ENCODE peak calls at places on chromosomes 11 and 22, in ten cellular contexts. One of them, this sample, is unnamed.

GRCh38 chr11:48075637-48076036 is 95.3 kb downstream of the PTPRJ start:
- DNase-seq in activated CD4-positive, CD25-positive, alpha-beta regulatory T cell: no peak
- DNase-seq in LoVo: no peak
- DNase-seq in left colon: no peak
- DNase-seq in activated T-cell treated with anti-CD3 and anti-CD28 coated beads for 1 hour: no peak
- DNase-seq in stimulated activated CD4-positive, alpha-beta T cell treated with anti-CD3 and anti-CD28 coated beads, TNF-alpha, amount 100 ng/mL, for 1 hour: no peak
- DNase-seq in MM.1S: no peak
- DNase-seq in fibroblast of mammary gland: no peak
- DNase-seq in neural crest cell: no peak
- DNase-seq in fibroblast of pulmonary artery: no peak
- DNase-seq in this sample: no peak

GRCh38 chr11:100445231-100445735 is 241.8 kb upstream of the ARHGAP42 start:
- DNase-seq in stimulated activated CD4-positive, alpha-beta T cell treated with anti-CD3 and anti-CD28 coated beads, TNF-alpha, amount 100 ng/mL, for 1 hour: no peak
- DNase-seq in fibroblast of mammary gland: peak
- DNase-seq in activated T-cell treated with anti-CD3 and anti-CD28 coated beads for 1 hour: no peak
- DNase-seq in MM.1S: no peak
- DNase-seq in neural crest cell: no peak
- DNase-seq in left colon: no peak
- DNase-seq in activated CD4-positive, CD25-positive, alpha-beta regulatory T cell: no peak
- DNase-seq in LoVo: no peak
- DNase-seq in fibroblast of pulmonary artery: peak
- DNase-seq in this sample: no peak

GRCh38 chr11:133833101-133833898 is 12.0 kb downstream of the SPATA19 start:
- DNase-seq in activated T-cell treated with anti-CD3 and anti-CD28 coated beads for 1 hour: no peak
- DNase-seq in stimulated activated CD4-positive, alpha-beta T cell treated with anti-CD3 and anti-CD28 coated beads, TNF-alpha, amount 100 ng/mL, for 1 hour: no peak
- DNase-seq in neural crest cell: no peak
- DNase-seq in activated CD4-positive, CD25-positive, alpha-beta regulatory T cell: no peak
- DNase-seq in fibroblast of mammary gland: no peak
- DNase-seq in fibroblast of pulmonary artery: no peak
- DNase-seq in MM.1S: no peak
- DNase-seq in LoVo: no peak
- DNase-seq in left colon: no peak
- DNase-seq in this sample: no peak

GRCh38 chr11:100769165-100769564 is 82.1 kb downstream of the ARHGAP42 start:
- DNase-seq in fibroblast of pulmonary artery: no peak
- DNase-seq in activated T-cell treated with anti-CD3 and anti-CD28 coated beads for 1 hour: no peak
- DNase-seq in activated CD4-positive, CD25-positive, alpha-beta regulatory T cell: no peak
- DNase-seq in stimulated activated CD4-positive, alpha-beta T cell treated with anti-CD3 and anti-CD28 coated beads, TNF-alpha, amount 100 ng/mL, for 1 hour: no peak
- DNase-seq in neural crest cell: no peak
- DNase-seq in MM.1S: no peak
- DNase-seq in fibroblast of mammary gland: no peak
- DNase-seq in left colon: no peak
- DNase-seq in LoVo: no peak
- DNase-seq in this sample: no peak

GRCh38 chr11:93490996-93491618 is 52.1 kb downstream of the SMCO4 start:
- DNase-seq in LoVo: no peak
- DNase-seq in left colon: no peak
- DNase-seq in activated T-cell treated with anti-CD3 and anti-CD28 coated beads for 1 hour: no peak
- DNase-seq in MM.1S: no peak
- DNase-seq in fibroblast of pulmonary artery: no peak
- DNase-seq in fibroblast of mammary gland: no peak
- DNase-seq in stimulated activated CD4-positive, alpha-beta T cell treated with anti-CD3 and anti-CD28 coated beads, TNF-alpha, amount 100 ng/mL, for 1 hour: no peak
- DNase-seq in activated CD4-positive, CD25-positive, alpha-beta regulatory T cell: no peak
- DNase-seq in neural crest cell: no peak
- DNase-seq in this sample: no peak

GRCh38 chr11:33553486-33553885 is 147.1 kb downstream of the C11orf91 start:
- DNase-seq in left colon: no peak
- DNase-seq in LoVo: no peak
- DNase-seq in activated T-cell treated with anti-CD3 and anti-CD28 coated beads for 1 hour: no peak
- DNase-seq in MM.1S: no peak
- DNase-seq in fibroblast of pulmonary artery: peak
- DNase-seq in stimulated activated CD4-positive, alpha-beta T cell treated with anti-CD3 and anti-CD28 coated beads, TNF-alpha, amount 100 ng/mL, for 1 hour: no peak
- DNase-seq in fibroblast of mammary gland: peak
- DNase-seq in neural crest cell: no peak
- DNase-seq in activated CD4-positive, CD25-positive, alpha-beta regulatory T cell: no peak
- DNase-seq in this sample: no peak

GRCh38 chr11:104705475-104706195 is 192.6 kb downstream of the CASP12 start:
- DNase-seq in neural crest cell: no peak
- DNase-seq in LoVo: no peak
- DNase-seq in stimulated activated CD4-positive, alpha-beta T cell treated with anti-CD3 and anti-CD28 coated beads, TNF-alpha, amount 100 ng/mL, for 1 hour: peak
- DNase-seq in MM.1S: peak
- DNase-seq in left colon: peak
- DNase-seq in activated T-cell treated with anti-CD3 and anti-CD28 coated beads for 1 hour: peak
- DNase-seq in fibroblast of mammary gland: no peak
- DNase-seq in activated CD4-positive, CD25-positive, alpha-beta regulatory T cell: peak
- DNase-seq in fibroblast of pulmonary artery: peak
- DNase-seq in this sample: peak

GRCh38 chr11:119206512-119207299 is 567 bp downstream of the CBL start:
- DNase-seq in neural crest cell: peak
- DNase-seq in activated CD4-positive, CD25-positive, alpha-beta regulatory T cell: no peak
- DNase-seq in left colon: peak
- DNase-seq in MM.1S: peak
- DNase-seq in LoVo: no peak
- DNase-seq in activated T-cell treated with anti-CD3 and anti-CD28 coated beads for 1 hour: peak
- DNase-seq in stimulated activated CD4-positive, alpha-beta T cell treated with anti-CD3 and anti-CD28 coated beads, TNF-alpha, amount 100 ng/mL, for 1 hour: no peak
- DNase-seq in fibroblast of mammary gland: peak
- DNase-seq in fibroblast of pulmonary artery: no peak
- DNase-seq in this sample: peak

GRCh38 chr11:65586676-65587075 is 8.9 kb downstream of the KCNK7 start:
- DNase-seq in fibroblast of pulmonary artery: peak
- DNase-seq in fibroblast of mammary gland: peak
- DNase-seq in activated T-cell treated with anti-CD3 and anti-CD28 coated beads for 1 hour: no peak
- DNase-seq in activated CD4-positive, CD25-positive, alpha-beta regulatory T cell: no peak
- DNase-seq in LoVo: no peak
- DNase-seq in stimulated activated CD4-positive, alpha-beta T cell treated with anti-CD3 and anti-CD28 coated beads, TNF-alpha, amount 100 ng/mL, for 1 hour: no peak
- DNase-seq in left colon: no peak
- DNase-seq in neural crest cell: no peak
- DNase-seq in MM.1S: peak
- DNase-seq in this sample: no peak

GRCh38 chr11:19892876-19893275 is 180.2 kb downstream of the NAV2 start:
- DNase-seq in fibroblast of pulmonary artery: peak
- DNase-seq in stimulated activated CD4-positive, alpha-beta T cell treated with anti-CD3 and anti-CD28 coated beads, TNF-alpha, amount 100 ng/mL, for 1 hour: no peak
- DNase-seq in neural crest cell: no peak
- DNase-seq in MM.1S: no peak
- DNase-seq in fibroblast of mammary gland: peak
- DNase-seq in activated CD4-positive, CD25-positive, alpha-beta regulatory T cell: no peak
- DNase-seq in left colon: no peak
- DNase-seq in activated T-cell treated with anti-CD3 and anti-CD28 coated beads for 1 hour: no peak
- DNase-seq in LoVo: no peak
- DNase-seq in this sample: no peak

GRCh38 chr11:9280655-9281301 is 15.6 kb upstream of the DENND5A start:
- DNase-seq in fibroblast of mammary gland: peak
- DNase-seq in neural crest cell: no peak
- DNase-seq in fibroblast of pulmonary artery: peak
- DNase-seq in MM.1S: peak
- DNase-seq in LoVo: peak
- DNase-seq in activated CD4-positive, CD25-positive, alpha-beta regulatory T cell: no peak
- DNase-seq in activated T-cell treated with anti-CD3 and anti-CD28 coated beads for 1 hour: peak
- DNase-seq in stimulated activated CD4-positive, alpha-beta T cell treated with anti-CD3 and anti-CD28 coated beads, TNF-alpha, amount 100 ng/mL, for 1 hour: peak
- DNase-seq in left colon: peak
- DNase-seq in this sample: no peak

GRCh38 chr11:112884012-112884767 is 77.0 kb upstream of the NCAM1 start:
- DNase-seq in fibroblast of mammary gland: no peak
- DNase-seq in MM.1S: no peak
- DNase-seq in left colon: no peak
- DNase-seq in neural crest cell: no peak
- DNase-seq in stimulated activated CD4-positive, alpha-beta T cell treated with anti-CD3 and anti-CD28 coated beads, TNF-alpha, amount 100 ng/mL, for 1 hour: no peak
- DNase-seq in LoVo: no peak
- DNase-seq in fibroblast of pulmonary artery: no peak
- DNase-seq in activated CD4-positive, CD25-positive, alpha-beta regulatory T cell: no peak
- DNase-seq in activated T-cell treated with anti-CD3 and anti-CD28 coated beads for 1 hour: no peak
- DNase-seq in this sample: no peak

GRCh38 chr22:46212195-46212594 is 37.9 kb downstream of the CDPF1 start:
- DNase-seq in fibroblast of mammary gland: no peak
- DNase-seq in left colon: no peak
- DNase-seq in neural crest cell: no peak
- DNase-seq in stimulated activated CD4-positive, alpha-beta T cell treated with anti-CD3 and anti-CD28 coated beads, TNF-alpha, amount 100 ng/mL, for 1 hour: no peak
- DNase-seq in activated T-cell treated with anti-CD3 and anti-CD28 coated beads for 1 hour: no peak
- DNase-seq in activated CD4-positive, CD25-positive, alpha-beta regulatory T cell: no peak
- DNase-seq in fibroblast of pulmonary artery: no peak
- DNase-seq in LoVo: no peak
- DNase-seq in MM.1S: no peak
- DNase-seq in this sample: no peak

GRCh38 chr22:37121887-37122591 is 12.5 kb upstream of the TMPRSS6 start:
- DNase-seq in activated T-cell treated with anti-CD3 and anti-CD28 coated beads for 1 hour: peak
- DNase-seq in LoVo: no peak
- DNase-seq in neural crest cell: no peak
- DNase-seq in MM.1S: peak
- DNase-seq in fibroblast of pulmonary artery: peak
- DNase-seq in fibroblast of mammary gland: peak
- DNase-seq in stimulated activated CD4-positive, alpha-beta T cell treated with anti-CD3 and anti-CD28 coated beads, TNF-alpha, amount 100 ng/mL, for 1 hour: peak
- DNase-seq in left colon: no peak
- DNase-seq in activated CD4-positive, CD25-positive, alpha-beta regulatory T cell: peak
- DNase-seq in this sample: peak

GRCh38 chr11:89205378-89205777 is 27.7 kb downstream of the TYR start:
- DNase-seq in MM.1S: no peak
- DNase-seq in fibroblast of pulmonary artery: peak
- DNase-seq in fibroblast of mammary gland: no peak
- DNase-seq in activated CD4-positive, CD25-positive, alpha-beta regulatory T cell: no peak
- DNase-seq in LoVo: no peak
- DNase-seq in left colon: no peak
- DNase-seq in activated T-cell treated with anti-CD3 and anti-CD28 coated beads for 1 hour: no peak
- DNase-seq in stimulated activated CD4-positive, alpha-beta T cell treated with anti-CD3 and anti-CD28 coated beads, TNF-alpha, amount 100 ng/mL, for 1 hour: no peak
- DNase-seq in neural crest cell: no peak
- DNase-seq in this sample: no peak

GRCh38 chr11:107215006-107215405 is 196.7 kb upstream of the GUCY1A2 start:
- DNase-seq in MM.1S: no peak
- DNase-seq in fibroblast of pulmonary artery: no peak
- DNase-seq in LoVo: no peak
- DNase-seq in activated CD4-positive, CD25-positive, alpha-beta regulatory T cell: no peak
- DNase-seq in fibroblast of mammary gland: no peak
- DNase-seq in left colon: no peak
- DNase-seq in neural crest cell: no peak
- DNase-seq in activated T-cell treated with anti-CD3 and anti-CD28 coated beads for 1 hour: no peak
- DNase-seq in stimulated activated CD4-positive, alpha-beta T cell treated with anti-CD3 and anti-CD28 coated beads, TNF-alpha, amount 100 ng/mL, for 1 hour: no peak
- DNase-seq in this sample: no peak

GRCh38 chr11:78313898-78314297 is 103.7 kb downstream of the GAB2 start:
- DNase-seq in fibroblast of pulmonary artery: no peak
- DNase-seq in MM.1S: no peak
- DNase-seq in left colon: no peak
- DNase-seq in LoVo: peak
- DNase-seq in stimulated activated CD4-positive, alpha-beta T cell treated with anti-CD3 and anti-CD28 coated beads, TNF-alpha, amount 100 ng/mL, for 1 hour: no peak
- DNase-seq in activated T-cell treated with anti-CD3 and anti-CD28 coated beads for 1 hour: no peak
- DNase-seq in activated CD4-positive, CD25-positive, alpha-beta regulatory T cell: no peak
- DNase-seq in fibroblast of mammary gland: peak
- DNase-seq in neural crest cell: no peak
- DNase-seq in this sample: no peak

GRCh38 chr11:37946155-37946766 is 1348.2 kb upstream of the RAG2 start:
- DNase-seq in fibroblast of mammary gland: peak
- DNase-seq in stimulated activated CD4-positive, alpha-beta T cell treated with anti-CD3 and anti-CD28 coated beads, TNF-alpha, amount 100 ng/mL, for 1 hour: no peak
- DNase-seq in neural crest cell: peak
- DNase-seq in activated CD4-positive, CD25-positive, alpha-beta regulatory T cell: no peak
- DNase-seq in activated T-cell treated with anti-CD3 and anti-CD28 coated beads for 1 hour: no peak
- DNase-seq in LoVo: peak
- DNase-seq in fibroblast of pulmonary artery: peak
- DNase-seq in left colon: no peak
- DNase-seq in MM.1S: peak
- DNase-seq in this sample: no peak

GRCh38 chr22:29593923-29594322 is 9.5 kb upstream of the NF2 start:
- DNase-seq in fibroblast of pulmonary artery: no peak
- DNase-seq in activated T-cell treated with anti-CD3 and anti-CD28 coated beads for 1 hour: no peak
- DNase-seq in LoVo: no peak
- DNase-seq in left colon: no peak
- DNase-seq in MM.1S: no peak
- DNase-seq in activated CD4-positive, CD25-positive, alpha-beta regulatory T cell: no peak
- DNase-seq in fibroblast of mammary gland: no peak
- DNase-seq in stimulated activated CD4-positive, alpha-beta T cell treated with anti-CD3 and anti-CD28 coated beads, TNF-alpha, amount 100 ng/mL, for 1 hour: no peak
- DNase-seq in neural crest cell: no peak
- DNase-seq in this sample: no peak

GRCh38 chr11:59240322-59240721 is 27.6 kb upstream of the MPEG1 start:
- DNase-seq in activated T-cell treated with anti-CD3 and anti-CD28 coated beads for 1 hour: no peak
- DNase-seq in activated CD4-positive, CD25-positive, alpha-beta regulatory T cell: no peak
- DNase-seq in stimulated activated CD4-positive, alpha-beta T cell treated with anti-CD3 and anti-CD28 coated beads, TNF-alpha, amount 100 ng/mL, for 1 hour: no peak
- DNase-seq in left colon: no peak
- DNase-seq in fibroblast of mammary gland: no peak
- DNase-seq in fibroblast of pulmonary artery: no peak
- DNase-seq in LoVo: no peak
- DNase-seq in MM.1S: no peak
- DNase-seq in neural crest cell: no peak
- DNase-seq in this sample: no peak

GRCh38 chr22:23400286-23400981 is 179.7 kb downstream of the IGLL1 start:
- DNase-seq in fibroblast of mammary gland: no peak
- DNase-seq in MM.1S: no peak
- DNase-seq in neural crest cell: no peak
- DNase-seq in activated T-cell treated with anti-CD3 and anti-CD28 coated beads for 1 hour: no peak
- DNase-seq in fibroblast of pulmonary artery: no peak
- DNase-seq in activated CD4-positive, CD25-positive, alpha-beta regulatory T cell: no peak
- DNase-seq in LoVo: no peak
- DNase-seq in left colon: no peak
- DNase-seq in stimulated activated CD4-positive, alpha-beta T cell treated with anti-CD3 and anti-CD28 coated beads, TNF-alpha, amount 100 ng/mL, for 1 hour: no peak
- DNase-seq in this sample: no peak

GRCh38 chr11:122209619-122210377 is 93.8 kb upstream of the BLID start:
- DNase-seq in stimulated activated CD4-positive, alpha-beta T cell treated with anti-CD3 and anti-CD28 coated beads, TNF-alpha, amount 100 ng/mL, for 1 hour: no peak
- DNase-seq in MM.1S: no peak
- DNase-seq in left colon: no peak
- DNase-seq in fibroblast of mammary gland: peak
- DNase-seq in activated T-cell treated with anti-CD3 and anti-CD28 coated beads for 1 hour: no peak
- DNase-seq in LoVo: no peak
- DNase-seq in neural crest cell: no peak
- DNase-seq in fibroblast of pulmonary artery: peak
- DNase-seq in activated CD4-positive, CD25-positive, alpha-beta regulatory T cell: no peak
- DNase-seq in this sample: no peak

GRCh38 chr11:13013054-13013488 is 4.0 kb downstream of the RASSF10 start:
- DNase-seq in fibroblast of pulmonary artery: no peak
- DNase-seq in MM.1S: no peak
- DNase-seq in stimulated activated CD4-positive, alpha-beta T cell treated with anti-CD3 and anti-CD28 coated beads, TNF-alpha, amount 100 ng/mL, for 1 hour: no peak
- DNase-seq in LoVo: no peak
- DNase-seq in neural crest cell: no peak
- DNase-seq in fibroblast of mammary gland: no peak
- DNase-seq in left colon: no peak
- DNase-seq in activated CD4-positive, CD25-positive, alpha-beta regulatory T cell: no peak
- DNase-seq in activated T-cell treated with anti-CD3 and anti-CD28 coated beads for 1 hour: no peak
- DNase-seq in this sample: no peak

This sample was measured in stimulated activated CD8-positive, alpha-beta memory T cell treated with anti-CD3 and anti-CD28 coated beads, Interleukin-4, amount 100 ng/mL, for 4 hours.